ENCODE peak calls at places on chromosomes 2 and 18, in six cellular contexts. J, Q, F, H, N and R are unnamed samples.
A peak's percentile ranks its signal among the peaks of the same experiment; 100 is the strongest.

GRCh38 chr2:3633089-3633981 is 24.7 kb upstream of the ALLC start:
- DNase-seq in F (no peak), J (no peak), H (peak; percentile 24), Q (no peak), N (peak; percentile 25), R (peak; percentile 67)

GRCh38 chr2:237869357-237870102 is 10.1 kb downstream of the RAMP1 start:
- DNase-seq in J (no peak), H (no peak), Q (no peak), F (no peak), N (peak; percentile 29), R (no peak)

GRCh38 chr2:88199912-88200682 is 30.0 kb downstream of the THNSL2 start:
- DNase-seq in F (no peak), Q (peak; percentile 44), N (no peak), J (no peak), H (peak; percentile 41), R (no peak)

GRCh38 chr2:46257476-46257875 is 39.7 kb upstream of the EPAS1 start:
- DNase-seq in J (no peak), N (no peak), H (no peak), Q (no peak), F (no peak), R (no peak)

GRCh38 chr18:61503688-61504087 is 170.5 kb downstream of the CDH20 start:
- DNase-seq in N (no peak), H (no peak), F (no peak), Q (no peak), J (no peak), R (no peak)

GRCh38 chr2:216588771-216589363 is 44.4 kb upstream of the IGFBP2 start:
- DNase-seq in F (no peak), N (no peak), H (no peak), Q (no peak), J (no peak), R (no peak)

GRCh38 chr2:9782197-9782719 is 61.0 kb upstream of the TAF1B start:
- DNase-seq in F (no peak), H (no peak), Q (no peak), N (no peak), J (no peak), R (no peak)

GRCh38 chr2:169361706-169362345 is 508 bp downstream of the LRP2 start:
- DNase-seq in F (peak; percentile 11), Q (no peak), J (no peak), N (peak; percentile 42), H (no peak), R (no peak)

GRCh38 chr2:172969171-172969570 is 106.5 kb upstream of the MAP3K20 start:
- DNase-seq in N (no peak), H (no peak), Q (no peak), J (no peak), F (no peak), R (no peak)

GRCh38 chr2:172859821-172860707 is 124.4 kb downstream of the RAPGEF4 start:
- DNase-seq in J (no peak), H (no peak), F (no peak), N (no peak), Q (no peak), R (peak; percentile 34)

GRCh38 chr18:47737198-47737830 is 193.1 kb downstream of the SMAD2 start:
- DNase-seq in H (no peak), N (no peak), F (no peak), J (no peak), Q (no peak), R (no peak)

GRCh38 chr2:74391209-74391579 is 11.1 kb upstream of the DCTN1 start:
- DNase-seq in Q (no peak), N (no peak), J (no peak), H (no peak), F (peak; percentile 49), R (no peak)

GRCh38 chr2:109497447-109497846 is 116.3 kb downstream of the SEPTIN10 start:
- DNase-seq in Q (no peak), N (no peak), J (no peak), F (no peak), H (no peak), R (no peak)

GRCh38 chr2:102514061-102514785 is 41.2 kb downstream of the SLC9A4 start:
- DNase-seq in Q (no peak), N (no peak), F (peak; percentile 71), J (no peak), H (no peak), R (no peak)

GRCh38 chr2:169090133-169090820 is 20.9 kb downstream of the DHRS9 start:
- DNase-seq in H (no peak), Q (no peak), N (no peak), F (no peak), J (no peak), R (no peak)

GRCh38 chr2:31312898-31313297 is 78.9 kb downstream of the EHD3 start:
- DNase-seq in H (no peak), Q (no peak), F (no peak), J (no peak), N (no peak), R (no peak)

GRCh38 chr2:79219383-79219988 is 59.9 kb upstream of the REG3A start:
- DNase-seq in J (peak; percentile 73), H (peak; percentile 41), Q (no peak), F (peak; percentile 19), N (no peak), R (peak; percentile 37)

GRCh38 chr18:7224198-7224597 is 6.7 kb upstream of the LRRC30 start:
- DNase-seq in J (no peak), F (no peak), Q (no peak), H (no peak), N (no peak), R (no peak)

GRCh38 chr2:26196683-26197418 is 24.0 kb downstream of the GAREM2 start:
- DNase-seq in N (no peak), H (no peak), J (peak; percentile 42), Q (no peak), F (no peak), R (no peak)

GRCh38 chr2:207319321-207319720 is 153.6 kb upstream of the KLF7 start:
- DNase-seq in H (no peak), F (no peak), J (no peak), N (no peak), Q (no peak), R (no peak)

GRCh38 chr18:55300469-55301195 is 287.4 kb downstream of the TCF4 start:
- DNase-seq in F (no peak), N (no peak), Q (no peak), H (no peak), J (no peak), R (peak; percentile 78)

GRCh38 chr2:191682148-191682547 is 4.2 kb downstream of the NABP1 start:
- DNase-seq in F (no peak), N (no peak), H (no peak), J (no peak), Q (no peak), R (no peak)

GRCh38 chr2:191678437-191679110 is 638 bp downstream of the NABP1 start:
- DNase-seq in N (peak; percentile 84), Q (peak; percentile 50), F (peak; percentile 57), H (peak; percentile 60), J (peak; percentile 71), R (peak; percentile 45)

GRCh38 chr2:191677646-191678436 is at the start of gene NABP1:
- DNase-seq in Q (peak; percentile 99), N (peak; percentile 100), H (peak; percentile 99), F (peak; percentile 74), J (peak; percentile 97), R (peak; percentile 99)

GRCh38 chr2:191679818-191680600 is 2.1 kb downstream of the NABP1 start:
- DNase-seq in N (no peak), Q (no peak), F (peak; percentile 35), H (no peak), J (peak; percentile 70), R (no peak)

GRCh38 chr2:191680639-191681038 is 2.7 kb downstream of the NABP1 start:
- DNase-seq in J (no peak), N (no peak), F (no peak), H (no peak), Q (no peak), R (no peak)
- H3K4me1 ChIP-seq in J (peaks cover 40% of the 10 kb centered on the region), N (peaks cover 8% of the 10 kb centered on the region), F (peaks cover 44% of the 10 kb centered on the region), H (peaks cover 16% of the 10 kb centered on the region), Q (peaks cover 23% of the 10 kb centered on the region), R (no peaks in the 10 kb centered on the region)

GRCh38 chr2:40754912-40755311 is 303.0 kb upstream of the SLC8A1 start:
- DNase-seq in H (no peak), J (no peak), N (no peak), Q (no peak), F (no peak), R (no peak)

GRCh38 chr2:40758778-40759177 is 306.9 kb upstream of the SLC8A1 start:
- DNase-seq in J (peak; percentile 1), Q (no peak), H (no peak), N (no peak), F (no peak), R (no peak)

GRCh38 chr2:40760071-40760666 is 308.3 kb upstream of the SLC8A1 start:
- DNase-seq in H (no peak), F (peak; percentile 19), J (peak; percentile 45), N (no peak), Q (no peak), R (peak; percentile 63)
- TF ChIP-seq CTCF in H (peak; percentile 44), F (peak; percentile 56), J (peak; percentile 84), N (no peak), Q (peak; percentile 81), R (peak; percentile 99)

GRCh38 chr2:163345795-163346573 is 389.8 kb downstream of the FIGN start:
- DNase-seq in J (peak; percentile 59), F (peak; percentile 26), H (no peak), Q (no peak), N (no peak), R (no peak)

GRCh38 chr2:163351966-163352365 is 383.8 kb downstream of the FIGN start:
- DNase-seq in N (no peak), J (no peak), F (no peak), H (no peak), Q (no peak), R (no peak)

GRCh38 chr2:163348843-163349395 is 386.9 kb downstream of the FIGN start:
- DNase-seq in H (peak; percentile 27), Q (no peak), F (peak; percentile 55), N (no peak), J (no peak), R (no peak)

GRCh38 chr2:163343316-163343715 is 392.5 kb downstream of the FIGN start:
- DNase-seq in N (no peak), J (no peak), Q (no peak), F (no peak), H (no peak), R (no peak)

DNA sequence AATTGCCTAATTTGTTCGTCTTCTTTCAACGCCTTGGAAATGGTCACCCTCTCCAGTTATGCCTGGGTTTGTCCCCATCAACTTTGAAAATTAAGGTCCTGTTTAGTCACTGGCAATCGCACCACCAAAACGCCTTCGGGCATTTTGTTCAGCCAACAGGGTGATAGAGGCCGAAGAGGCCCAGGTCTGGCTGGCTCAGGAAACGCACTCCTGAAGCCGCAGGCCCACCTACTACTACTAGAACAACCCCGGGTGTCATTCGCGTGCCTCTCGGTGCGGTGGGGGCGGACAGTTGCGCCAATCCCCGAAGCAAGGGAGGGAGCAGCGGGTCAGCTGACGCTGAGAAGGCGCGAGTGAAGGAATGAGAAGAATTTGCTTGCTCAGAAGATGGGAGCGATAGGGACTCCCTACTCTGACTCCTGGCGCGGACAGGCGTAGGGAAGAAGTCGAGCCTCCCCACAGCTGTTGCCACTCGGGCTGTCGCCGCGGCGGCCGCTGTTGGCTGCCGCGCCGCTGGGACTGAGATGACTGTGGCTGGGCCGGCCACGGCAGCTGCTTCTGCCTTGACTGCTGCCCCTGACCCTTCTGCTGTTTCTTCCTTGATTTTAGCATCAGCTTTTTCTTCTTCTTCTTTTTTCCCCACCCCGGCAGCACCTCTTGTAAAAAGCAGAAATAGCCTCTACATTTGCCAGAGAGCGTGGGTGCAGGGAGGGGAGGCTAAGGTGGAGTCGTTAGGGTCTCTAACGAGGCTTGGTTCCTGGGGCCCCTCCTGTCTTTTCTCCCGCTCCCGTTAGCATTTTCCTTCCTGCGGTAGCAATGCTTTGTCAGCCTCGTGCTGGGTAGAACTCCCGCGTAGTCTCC is 387.6 kb downstream of the FIGN start:
- DNase-seq in F (peak; percentile 70), Q (peak; percentile 75), H (peak; percentile 42), N (peak; percentile 65), J (no peak), R (no peak)
- H3K4me1 ChIP-seq in F (peaks cover 39% of the 10 kb centered on the region), Q (peaks cover 22% of the 10 kb centered on the region), H (peaks cover 15% of the 10 kb centered on the region), N (no peaks in the 10 kb centered on the region), J (no peaks in the 10 kb centered on the region), R (no peaks in the 10 kb centered on the region)

GRCh38 chr2:190319557-190320498 is at the start of gene HIBCH:
- DNase-seq in J (peak; percentile 92), H (peak; percentile 98), F (peak; percentile 84), N (peak; percentile 99), Q (peak; percentile 99), R (peak; percentile 99)
- TF ChIP-seq CTCF in J (peak; percentile 78), H (peak; percentile 65), F (peak; percentile 77), N (peak; percentile 62), Q (peak; percentile 83), R (peak; percentile 98)